ENCODE peak calls at places on chromosome 1, in eight cellular contexts. J, D, Q, I, A, L, Z and F are unnamed samples.

GRCh38 chr1:243233908-243234307 is 21.2 kb downstream of the CEP170 start:
- DNase-seq in D (no peak), Q (no peak), Z (peak; percentile 94), J (no peak), L (no peak), A (no peak), I (no peak), F (no peak)

GRCh38 chr1:109996476-109996875 is 11.9 kb downstream of the AHCYL1 start:
- DNase-seq in Z (peak; percentile 61), Q (no peak), D (no peak), A (no peak), L (no peak), I (no peak), J (no peak), F (no peak)

GRCh38 chr1:24483441-24483840 is 19.2 kb upstream of the RCAN3 start:
- DNase-seq in Z (no peak), A (no peak), D (no peak), J (peak; percentile 21), I (no peak), Q (no peak), L (no peak), F (no peak)

GRCh38 chr1:99942723-99943122 is 27.1 kb upstream of the SLC35A3 start:
- DNase-seq in Q (no peak), I (no peak), Z (no peak), D (no peak), J (no peak), L (no peak), A (no peak), F (no peak)

GRCh38 chr1:226575436-226576390 is 27.1 kb downstream of the STUM start:
- DNase-seq in L (peak; percentile 57), A (no peak), I (no peak), Q (no peak), J (no peak), D (peak; percentile 77), Z (no peak), F (no peak)

GRCh38 chr1:61334718-61335589 is 252.6 kb downstream of the NFIA start:
- DNase-seq in A (peak; percentile 34), L (no peak), J (peak; percentile 52), Z (no peak), D (no peak), I (peak; percentile 37), Q (peak; percentile 13), F (peak; percentile 35)

GRCh38 chr1:219416598-219417238 is 196.2 kb downstream of the ZC3H11B start:
- DNase-seq in D (no peak), I (peak; percentile 58), A (peak; percentile 45), L (no peak), J (peak; percentile 66), Z (peak; percentile 50), Q (peak; percentile 59), F (peak; percentile 80)

GRCh38 chr1:111334169-111334568 is 43.5 kb downstream of the CHIA start:
- DNase-seq in A (peak; percentile 18), L (no peak), J (no peak), I (peak; percentile 59), D (no peak), Q (no peak), Z (peak; percentile 49), F (peak; percentile 47)

GRCh38 chr1:8211620-8212442 is 106.1 kb upstream of the SLC45A1 start:
- DNase-seq in Q (peak; percentile 26), J (no peak), D (no peak), I (no peak), A (peak; percentile 50), Z (peak; percentile 99), L (peak; percentile 83), F (no peak)

GRCh38 chr1:119061700-119062099 is 73.6 kb upstream of the TBX15 start:
- DNase-seq in Z (no peak), D (no peak), A (no peak), I (no peak), L (no peak), J (no peak), Q (no peak), F (no peak)

GRCh38 chr1:95286479-95286878 is 52.5 kb downstream of the RWDD3 start:
- DNase-seq in D (no peak), Q (no peak), I (no peak), J (peak; percentile 14), L (no peak), Z (no peak), A (no peak), F (no peak)

GRCh38 chr1:183096889-183097288 is 73.7 kb downstream of the LAMC1 start:
- DNase-seq in I (no peak), D (no peak), Q (peak; percentile 20), J (peak; percentile 18), Z (peak; percentile 93), L (no peak), A (peak; percentile 31), F (peak; percentile 64)

DNA sequence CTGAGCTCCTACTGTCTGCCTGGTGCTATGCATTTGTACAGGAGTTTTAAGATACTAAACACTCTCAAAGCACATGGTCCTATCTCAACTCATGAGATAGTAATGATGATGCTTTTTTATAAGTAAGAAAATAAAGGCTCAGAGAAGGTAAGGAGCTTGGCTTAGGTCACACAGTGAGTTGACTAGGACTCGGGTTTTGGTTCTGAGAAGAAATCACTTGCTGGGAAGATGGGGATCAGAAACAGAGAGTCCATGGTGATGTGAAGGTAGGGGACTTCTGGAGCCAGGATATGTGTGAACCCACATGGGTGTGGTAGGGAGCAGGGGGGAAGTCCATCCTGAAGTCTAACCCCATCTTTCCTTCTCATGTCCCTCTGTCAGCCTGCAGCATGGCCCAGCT is 3.7 kb downstream of the BCAN start:
- DNase-seq in Z (no peak), L (no peak), J (no peak), Q (no peak), I (no peak), D (no peak), A (no peak), F (no peak)
- TF ChIP-seq POLR2A in Z (no peak), L (no peak), J (no peak), Q (no peak), I (no peak), D (no peak), A (no peak), F (no peak)

DNA sequence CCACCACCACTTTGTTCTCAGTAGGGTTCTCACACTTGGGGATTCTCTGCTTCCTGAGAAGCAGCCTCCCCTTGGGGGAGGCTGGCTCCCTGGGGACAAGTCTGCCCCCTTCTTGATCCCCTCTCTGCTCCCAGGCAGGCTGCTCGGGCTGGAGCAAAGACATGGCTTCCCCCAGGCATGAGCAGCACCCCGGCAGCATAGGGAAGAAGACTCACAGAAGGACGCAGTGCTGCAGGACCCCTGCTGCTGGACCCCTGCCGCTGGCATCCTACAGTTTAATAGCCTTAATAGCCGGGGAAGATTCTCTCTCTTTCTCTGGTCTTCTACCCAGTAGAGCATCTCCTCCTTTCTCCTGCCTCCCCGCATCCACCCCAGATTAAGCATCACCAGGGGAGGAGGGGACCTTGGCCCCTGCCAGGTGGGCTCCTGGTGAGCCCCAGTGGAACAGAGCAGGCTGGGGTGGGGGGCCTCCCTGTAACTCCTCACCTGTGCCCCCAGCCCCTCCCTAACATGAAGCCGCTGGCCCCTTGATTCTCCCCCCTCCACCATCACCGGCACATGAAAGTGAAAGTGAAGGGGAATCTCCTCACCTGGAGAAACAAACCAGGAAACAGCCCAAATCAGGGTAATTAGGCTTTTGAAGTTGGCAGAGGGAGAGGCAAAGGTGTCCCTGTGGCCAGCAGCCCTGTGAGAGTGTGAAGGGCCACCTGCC is 2.5 kb downstream of the WNT3A start:
- DNase-seq in L (no peak), I (no peak), Z (no peak), Q (no peak), D (no peak), A (peak; percentile 6), J (no peak), F (no peak)
- H3K27me3 ChIP-seq in L (peaks cover 42% of the 10 kb centered on the region), I (peaks cover 19% of the 10 kb centered on the region), Z (peaks cover 73% of the 10 kb centered on the region), Q (peaks cover 65% of the 10 kb centered on the region), D (peaks cover 42% of the 10 kb centered on the region), A (peaks cover 44% of the 10 kb centered on the region), J (no peaks in the 10 kb centered on the region), F (no peaks in the 10 kb centered on the region)

DNA sequence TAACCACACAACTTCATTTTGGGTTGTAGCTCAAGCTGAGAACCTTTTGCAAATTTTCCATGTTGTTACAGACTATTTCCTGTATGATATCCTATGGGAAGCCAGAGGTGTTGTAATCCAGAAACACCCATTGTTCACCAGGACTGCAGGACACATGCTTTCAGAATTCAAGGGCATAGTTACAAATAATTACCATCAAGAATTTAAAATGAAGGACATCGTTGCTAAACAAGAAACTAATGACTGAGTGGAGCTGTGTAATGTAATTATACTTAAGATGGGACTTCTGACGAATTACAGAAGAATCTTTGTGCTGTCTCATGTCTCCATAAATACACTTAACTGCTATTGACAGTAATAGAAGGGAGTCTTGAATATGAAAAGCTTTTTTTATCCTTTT is 47.6 kb upstream of the HOOK1 start:
- DNase-seq in I (no peak), L (no peak), A (no peak), Z (no peak), J (no peak), D (no peak), Q (no peak), F (no peak)
- TF ChIP-seq CTCF in I (no peak), L (no peak), A (no peak), Z (no peak), J (no peak), D (no peak), Q (no peak), F (no peak)

GRCh38 chr1:96722161-96722908 is 751 bp downstream of the PTBP2 start:
- DNase-seq in Z (peak; percentile 54), Q (peak; percentile 62), J (peak; percentile 47), L (peak; percentile 89), D (peak; percentile 81), A (peak; percentile 51), I (peak; percentile 67), F (peak; percentile 65)
- TF ChIP-seq POLR2A in Z (peak; percentile 24), Q (peak; percentile 33), J (peak; percentile 38), L (no peak), D (no peak), A (peak; percentile 16), I (no peak), F (no peak)